ENCODE peak calls at places on chromosomes 6 and 20, in five cellular contexts. U is pancreas, Q is PC-3, T is left ventricle myocardium inferior, R is heart left ventricle. Z is an unnamed sample.

GRCh38 chr6:38997128-38997761 is 51.3 kb upstream of the GLP1R start:
- DNase-seq in T (peak), U (peak), Q (peak), R (peak), Z (no peak)

GRCh38 chr20:14234666-14235295 is 102.6 kb downstream of the FLRT3 start:
- DNase-seq in U (no peak), T (no peak), Q (peak), R (no peak), Z (no peak)

GRCh38 chr6:102389994-102390393 is 996.5 kb downstream of the GRIK2 start:
- DNase-seq in Q (no peak), R (no peak), U (no peak), T (no peak), Z (no peak)

GRCh38 chr6:45590751-45591184 is 213.0 kb upstream of the SUPT3H start:
- DNase-seq in T (no peak), U (no peak), Q (peak), R (no peak), Z (no peak)

GRCh38 chr20:59604770-59605665 is 678 bp downstream of the PHACTR3 start:
- DNase-seq in Q (no peak), U (no peak), T (no peak), R (peak), Z (peak)

GRCh38 chr20:31484001-31484400 is 8.9 kb downstream of the REM1 start:
- DNase-seq in U (no peak), R (no peak), T (no peak), Q (no peak), Z (no peak)

GRCh38 chr6:163414367-163415175 is at the start of gene QKI:
- DNase-seq in R (peak), U (peak), Q (peak), T (peak), Z (peak)

GRCh38 chr20:8581451-8582183 is 449.6 kb downstream of the PLCB1 start:
- DNase-seq in T (no peak), U (no peak), R (no peak), Q (no peak), Z (no peak)

GRCh38 chr6:158604048-158604406 is 40.5 kb downstream of the DYNLT1 start:
- DNase-seq in R (no peak), T (no peak), Q (no peak), U (no peak), Z (no peak)

GRCh38 chr6:30202366-30202765 is 10.8 kb downstream of the TRIM26 start:
- DNase-seq in Q (peak), R (no peak), T (no peak), U (no peak), Z (no peak)

GRCh38 chr6:17054647-17055046 is 47.2 kb upstream of the STMND1 start:
- DNase-seq in Q (peak), T (no peak), U (no peak), R (no peak), Z (no peak)

DNA sequence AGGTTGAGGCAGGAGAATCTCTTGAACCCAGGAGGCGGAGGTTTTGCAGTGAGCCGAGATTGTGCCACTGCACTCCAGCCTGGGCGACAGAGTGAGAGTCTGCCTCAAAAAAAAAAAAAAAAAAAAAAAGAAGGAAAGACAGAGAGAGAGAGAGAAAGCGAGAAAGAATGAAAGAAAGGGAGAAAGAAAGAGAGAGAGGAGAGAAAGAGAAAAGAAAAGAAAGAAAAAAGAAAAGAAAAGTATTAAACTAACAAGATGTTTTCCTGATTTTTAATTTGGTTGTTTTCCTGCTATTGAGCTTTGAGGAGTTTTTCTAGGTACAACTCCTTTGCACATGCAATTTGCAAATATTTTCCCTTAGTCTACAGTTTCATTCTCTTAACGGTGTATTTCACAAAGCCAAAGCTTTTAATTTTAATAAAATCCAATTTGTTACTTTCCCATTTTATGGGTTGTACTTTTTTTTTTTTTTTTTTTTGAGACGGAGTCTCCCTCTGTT is 10.8 kb upstream of the TRERF1 start:
- DNase-seq in U (no peak), Q (no peak), R (no peak), T (no peak), Z (no peak)
- TF ChIP-seq CTCF in U (no peak), Q (no peak), R (no peak), T (no peak), Z (no peak)

GRCh38 chr6:41602864-41603608 is 35.2 kb upstream of the MDFI start:
- DNase-seq in R (peak), T (peak), Q (peak), U (peak), Z (peak)
- H3K4me3 ChIP-seq in R (peak), T (peak), Q (peak), U (no peak), Z (peak)

GRCh38 chr6:164569503-164569902 is 739.9 kb downstream of the C6orf118 start:
- DNase-seq in R (no peak), Q (no peak), T (no peak), U (no peak), Z (no peak)

GRCh38 chr6:164570791-164571190 is 738.6 kb downstream of the C6orf118 start:
- DNase-seq in T (no peak), R (no peak), U (no peak), Q (no peak), Z (no peak)
- H3K27ac ChIP-seq in T (no peak), R (no peak), U (no peak), Q (no peak), Z (no peak)

DNA sequence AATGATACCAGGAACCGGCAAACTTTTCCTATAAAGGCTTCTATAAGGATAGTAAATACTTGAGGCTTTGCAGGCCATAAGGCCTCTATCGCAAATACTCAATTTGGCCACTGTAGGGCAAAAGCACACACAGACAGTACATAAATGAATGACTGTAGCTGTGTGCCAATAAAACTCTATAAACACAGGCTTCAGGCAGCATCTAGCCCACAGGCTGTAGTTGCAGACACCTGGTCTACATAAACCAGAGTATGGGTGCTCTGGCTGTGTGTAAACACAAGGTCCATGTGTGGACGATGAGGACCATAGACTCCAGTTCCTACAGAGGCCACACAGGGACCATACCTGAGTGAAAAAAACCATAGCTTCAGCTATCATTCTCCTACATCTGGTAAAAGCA is 52.2 kb downstream of the ZMYND8 start:
- DNase-seq in U (no peak), Q (peak), R (no peak), T (no peak), Z (no peak)
- TF ChIP-seq CTCF in U (no peak), Q (peak), R (no peak), T (no peak), Z (no peak)

GRCh38 chr6:152129606-152130249 is 322.2 kb downstream of the ESR1 start:
- DNase-seq in T (peak), U (no peak), R (no peak), Q (no peak), Z (no peak)
- H3K4me3 ChIP-seq in T (peak), U (no peak), R (peak), Q (no peak), Z (no peak)

DNA sequence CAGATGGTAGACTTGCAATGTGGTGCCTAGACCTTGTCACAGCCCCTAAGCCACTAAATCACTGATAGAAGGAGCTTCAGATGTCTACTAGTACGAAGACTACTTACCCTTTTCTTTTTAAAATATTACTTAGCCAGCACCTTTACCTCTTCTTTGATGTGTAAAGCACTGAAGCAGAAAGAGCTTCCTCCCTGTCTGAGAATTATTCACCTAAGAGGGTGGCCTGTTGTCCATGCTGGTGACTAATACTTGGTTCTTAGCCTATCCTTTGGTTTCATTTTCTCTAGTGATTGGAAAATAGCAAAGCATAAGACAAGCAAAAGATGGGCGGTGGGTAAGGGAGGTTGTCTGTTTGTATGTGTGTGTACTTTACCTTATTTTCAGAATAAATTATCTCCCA is 794.6 kb downstream of the TFAP2A start:
- DNase-seq in U (no peak), T (no peak), R (no peak), Q (peak), Z (no peak)
- H3K27ac ChIP-seq in U (no peak), T (no peak), R (no peak), Q (no peak), Z (no peak)

Z was measured in dorsolateral prefrontal cortex.